ENCODE peak calls at places on chromosomes 7 and 10, in ten cellular contexts. L is HuH-7.5; I is stimulated activated CD8-positive, alpha-beta memory T cell treated with anti-CD3 and anti-CD28 coated beads, Interleukin-4, amount 100 ng/mL, for 4 hours; R is NCI-H69; Q is H7; K is cardiac fibroblast; J is activated CD4-positive, alpha-beta T cell treated with anti-CD3 and anti-CD28 coated beads for 24 hours; O is colonic mucosa; C is epithelial cell of esophagus; U is Right ventricle myocardium superior. S is an unnamed sample.

GRCh38 chr10:29723704-29724103 is 88.9 kb upstream of the SVIL start:
- DNase-seq in L (no peak), I (no peak), R (no peak), Q (no peak), K (peak; percentile 81), J (no peak), O (no peak), C (no peak), U (no peak), S (no peak)

GRCh38 chr7:83876593-83876992 is 227.7 kb upstream of the SEMA3E start:
- DNase-seq in L (no peak), I (no peak), R (peak; percentile 86), Q (no peak), K (peak; percentile 21), J (no peak), O (no peak), C (peak; percentile 97), U (no peak), S (no peak)

GRCh38 chr10:103665439-103665838 is 171.9 kb downstream of the NEURL1 start:
- DNase-seq in L (no peak), I (no peak), R (no peak), Q (peak; percentile 59), K (no peak), J (no peak), O (no peak), C (no peak), U (peak; percentile 82), S (no peak)

GRCh38 chr7:42217548-42217947 is 19.5 kb downstream of the GLI3 start:
- DNase-seq in L (no peak), I (no peak), R (no peak), Q (no peak), K (no peak), J (no peak), O (no peak), C (no peak), U (no peak), S (no peak)

GRCh38 chr7:30285067-30285530 is 702 bp downstream of the ZNRF2 start:
- DNase-seq in L (peak; percentile 18), I (no peak), R (peak; percentile 85), Q (peak; percentile 65), K (peak; percentile 44), J (no peak), O (no peak), C (peak; percentile 37), U (peak; percentile 65), S (peak; percentile 56)

GRCh38 chr10:59463909-59464308 is 101.6 kb upstream of the FAM13C start:
- DNase-seq in L (no peak), I (no peak), R (peak; percentile 4), Q (no peak), K (no peak), J (no peak), O (no peak), C (no peak), U (no peak), S (no peak)

GRCh38 chr7:20403356-20403755 is 72.7 kb downstream of the ITGB8 start:
- DNase-seq in L (no peak), I (no peak), R (peak; percentile 75), Q (no peak), K (peak; percentile 62), J (no peak), O (no peak), C (no peak), U (peak; percentile 79), S (no peak)

GRCh38 chr10:9814285-9814866 is 1203.3 kb upstream of the CELF2 start:
- DNase-seq in L (no peak), I (no peak), R (no peak), Q (no peak), K (peak; percentile 5), J (no peak), O (no peak), C (no peak), U (no peak), S (no peak)

GRCh38 chr7:122412886-122413285 is 108.3 kb upstream of the FEZF1 start:
- DNase-seq in L (no peak), I (no peak), R (peak; percentile 19), Q (no peak), K (peak; percentile 92), J (no peak), O (no peak), C (peak; percentile 2), U (no peak), S (no peak)

GRCh38 chr7:108684629-108685028 is 115.0 kb downstream of the DNAJB9 start:
- DNase-seq in L (no peak), I (no peak), R (no peak), Q (no peak), K (peak; percentile 8), J (no peak), O (no peak), C (no peak), U (no peak), S (no peak)

GRCh38 chr7:88835147-88835728 is 39.7 kb upstream of the TEX47 start:
- DNase-seq in L (no peak), I (no peak), R (peak; percentile 57), Q (peak; percentile 21), K (peak; percentile 10), J (no peak), O (no peak), C (peak; percentile 45), U (no peak), S (no peak)

GRCh38 chr7:143263266-143264195 is at the start of gene GSTK1:
- DNase-seq in L (peak; percentile 63), I (peak; percentile 70), R (peak; percentile 91), Q (peak; percentile 87), K (peak; percentile 75), J (peak; percentile 75), O (peak; percentile 92), C (peak; percentile 72), U (peak; percentile 94), S (peak; percentile 73)

GRCh38 chr10:104937528-104937927 is 296.4 kb downstream of the SORCS3 start:
- DNase-seq in L (no peak), I (no peak), R (peak; percentile 98), Q (no peak), K (peak; percentile 2), J (no peak), O (no peak), C (peak; percentile 58), U (no peak), S (no peak)

GRCh38 chr10:126902157-126902556 is 3.1 kb upstream of the DOCK1 start:
- DNase-seq in L (no peak), I (no peak), R (no peak), Q (no peak), K (peak; percentile 70), J (no peak), O (no peak), C (peak; percentile 90), U (no peak), S (no peak)

GRCh38 chr7:141073641-141074161 is at the start of gene TMEM178B:
- DNase-seq in L (peak; percentile 44), I (no peak), R (peak; percentile 81), Q (peak; percentile 80), K (no peak), J (no peak), O (no peak), C (no peak), U (no peak), S (no peak)

GRCh38 chr7:55574062-55574717 is 1.9 kb upstream of the VOPP1 start:
- DNase-seq in L (no peak), I (no peak), R (no peak), Q (no peak), K (peak; percentile 50), J (no peak), O (no peak), C (peak; percentile 78), U (no peak), S (no peak)

GRCh38 chr7:73851410-73852338 is 9.3 kb upstream of the TMEM270 start:
- DNase-seq in L (no peak), I (no peak), R (peak; percentile 67), Q (no peak), K (peak; percentile 93), J (peak; percentile 17), O (no peak), C (peak; percentile 98), U (no peak), S (no peak)

GRCh38 chr10:110643670-110644597 is at the start of gene RBM20:
- DNase-seq in L (no peak), I (no peak), R (peak; percentile 43), Q (peak; percentile 82), K (no peak), J (no peak), O (no peak), C (peak; percentile 33), U (peak; percentile 79), S (peak; percentile 55)

GRCh38 chr7:11486271-11486670 is 345.7 kb downstream of the THSD7A start:
- DNase-seq in L (no peak), I (no peak), R (peak; percentile 47), Q (no peak), K (peak; percentile 11), J (no peak), O (no peak), C (no peak), U (no peak), S (no peak)

GRCh38 chr7:115297651-115298050 is 375.8 kb downstream of the MDFIC start:
- DNase-seq in L (no peak), I (no peak), R (peak; percentile 81), Q (no peak), K (peak; percentile 52), J (no peak), O (no peak), C (peak; percentile 96), U (no peak), S (no peak)

GRCh38 chr10:29502351-29502750 is 132.4 kb downstream of the SVIL start:
- DNase-seq in L (no peak), I (no peak), R (no peak), Q (no peak), K (no peak), J (no peak), O (no peak), C (no peak), U (no peak), S (no peak)

GRCh38 chr10:58414270-58415041 is 29.2 kb downstream of the TFAM start:
- DNase-seq in L (peak; percentile 15), I (no peak), R (peak; percentile 62), Q (peak; percentile 21), K (peak; percentile 89), J (no peak), O (no peak), C (peak; percentile 70), U (no peak), S (no peak)

GRCh38 chr10:122207596-122207995 is 63.5 kb upstream of the BTBD16 start:
- DNase-seq in L (no peak), I (no peak), R (peak; percentile 22), Q (no peak), K (peak; percentile 65), J (no peak), O (no peak), C (no peak), U (peak; percentile 32), S (no peak)

GRCh38 chr7:130641497-130641896 is 27.1 kb downstream of the COPG2 start:
- DNase-seq in L (no peak), I (no peak), R (no peak), Q (no peak), K (no peak), J (no peak), O (no peak), C (no peak), U (no peak), S (no peak)

GRCh38 chr7:74318043-74318442 is 28.8 kb downstream of the CLIP2 start:
- DNase-seq in L (no peak), I (no peak), R (no peak), Q (no peak), K (no peak), J (no peak), O (no peak), C (no peak), U (no peak), S (no peak)

GRCh38 chr7:119900996-119901395 is 372.0 kb upstream of the KCND2 start:
- DNase-seq in L (no peak), I (no peak), R (peak; percentile 63), Q (no peak), K (peak; percentile 18), J (no peak), O (no peak), C (peak; percentile 4), U (no peak), S (no peak)

GRCh38 chr7:41685684-41686083 is 17.2 kb downstream of the INHBA start:
- DNase-seq in L (no peak), I (no peak), R (no peak), Q (no peak), K (peak; percentile 20), J (no peak), O (no peak), C (no peak), U (no peak), S (no peak)

GRCh38 chr7:96734343-96734742 is 24.7 kb upstream of the SEM1 start:
- DNase-seq in L (no peak), I (no peak), R (peak; percentile 96), Q (no peak), K (no peak), J (no peak), O (no peak), C (peak; percentile 66), U (no peak), S (no peak)